ENCODE peak calls at places on chromosomes 11 and 22, in nine cellular contexts. K is SK-N-SH; L is A673; X is GM23338; I is CD4-positive, alpha-beta memory T cell; G is heart left ventricle; O is lower lobe of right lung; Y is tibial artery; S is iPS DF 6.9. J is an unnamed sample. For H3K4me1, the result is how much of the 10 kb centered on the place peaks cover.

GRCh38 chr11:61966673-61967176 is 709 bp downstream of the FTH1 start:
- DNase-seq in K (peak), L (peak), X (peak), I (peak), G (no peak), O (no peak), Y (no peak), S (no peak), J (peak)

GRCh38 chr11:107665016-107665415 is 46.8 kb downstream of the SLN start:
- DNase-seq in K (no peak), L (peak), X (no peak), I (no peak), G (no peak), O (no peak), Y (no peak), S (no peak), J (no peak)

GRCh38 chr11:77396305-77396704 is 77.6 kb downstream of the PAK1 start:
- DNase-seq in K (no peak), L (no peak), X (no peak), I (no peak), G (no peak), O (no peak), Y (no peak), S (no peak), J (no peak)

GRCh38 chr11:81222491-81222890 is 1511.2 kb downstream of the FAM181B start:
- DNase-seq in K (no peak), L (no peak), X (peak), I (no peak), G (no peak), O (no peak), Y (no peak), S (no peak), J (peak)

GRCh38 chr11:127493330-127493729 is 492.8 kb upstream of the KIRREL3 start:
- DNase-seq in K (peak), L (peak), X (peak), I (no peak), G (no peak), O (no peak), Y (no peak), S (no peak), J (no peak)

GRCh38 chr22:44317163-44317455 is 4.4 kb upstream of the SHISAL1 start:
- DNase-seq in K (no peak), L (no peak), X (no peak), I (no peak), G (no peak), O (no peak), Y (no peak), S (no peak), J (no peak)

GRCh38 chr22:22045576-22046335 is 63.2 kb upstream of the TOP3B start:
- DNase-seq in K (no peak), L (no peak), X (no peak), I (no peak), G (no peak), O (no peak), Y (no peak), S (no peak), J (no peak)

GRCh38 chr11:12206529-12206928 is 96.1 kb downstream of the MICAL2 start:
- DNase-seq in K (no peak), L (no peak), X (no peak), I (no peak), G (no peak), O (no peak), Y (peak), S (no peak), J (no peak)

GRCh38 chr11:406796-407650 is 7.8 kb downstream of the SIGIRR start:
- DNase-seq in K (peak), L (peak), X (peak), I (peak), G (peak), O (peak), Y (peak), S (no peak), J (peak)

GRCh38 chr22:19730662-19731360 is 7.5 kb downstream of the GP1BB start:
- DNase-seq in K (peak), L (peak), X (peak), I (peak), G (peak), O (peak), Y (peak), S (no peak), J (peak)

GRCh38 chr22:40594924-40595323 is 41.6 kb downstream of the MRTFA start:
- DNase-seq in K (no peak), L (no peak), X (no peak), I (no peak), G (no peak), O (peak), Y (no peak), S (no peak), J (no peak)

GRCh38 chr11:2693851-2694261 is 5.9 kb downstream of the KCNQ1OT1 start:
- DNase-seq in K (no peak), L (no peak), X (peak), I (no peak), G (no peak), O (no peak), Y (peak), S (no peak), J (no peak)

GRCh38 chr11:19766206-19766605 is 53.6 kb downstream of the NAV2 start:
- DNase-seq in K (no peak), L (no peak), X (no peak), I (no peak), G (no peak), O (no peak), Y (no peak), S (no peak), J (no peak)

GRCh38 chr11:99370557-99371200 is 349.9 kb downstream of the CNTN5 start:
- DNase-seq in K (no peak), L (peak), X (peak), I (no peak), G (peak), O (no peak), Y (no peak), S (no peak), J (no peak)

GRCh38 chr11:28659716-28660348 is 551.6 kb downstream of the METTL15 start:
- DNase-seq in K (no peak), L (no peak), X (no peak), I (no peak), G (no peak), O (no peak), Y (no peak), S (no peak), J (no peak)

GRCh38 chr22:46463435-46464227 is 73.8 kb downstream of the CELSR1 start:
- DNase-seq in K (no peak), L (no peak), X (no peak), I (no peak), G (no peak), O (peak), Y (no peak), S (no peak), J (no peak)

GRCh38 chr11:13487661-13488030 is 8.2 kb downstream of the PTH start:
- DNase-seq in K (no peak), L (no peak), X (peak), I (peak), G (no peak), O (no peak), Y (no peak), S (no peak), J (no peak)

GRCh38 chr11:66543263-66544107 is 2.4 kb downstream of the ZDHHC24 start:
- DNase-seq in K (peak), L (peak), X (peak), I (peak), G (no peak), O (peak), Y (no peak), S (no peak), J (peak)

GRCh38 chr22:35394011-35394312 is 6.0 kb upstream of the MCM5 start:
- DNase-seq in K (no peak), L (no peak), X (no peak), I (no peak), G (no peak), O (no peak), Y (no peak), S (no peak), J (no peak)

GRCh38 chr22:30564766-30565118 is 9.7 kb downstream of the GAL3ST1 start:
- DNase-seq in K (no peak), L (no peak), X (peak), I (no peak), G (no peak), O (no peak), Y (no peak), S (no peak), J (no peak)

DNA sequence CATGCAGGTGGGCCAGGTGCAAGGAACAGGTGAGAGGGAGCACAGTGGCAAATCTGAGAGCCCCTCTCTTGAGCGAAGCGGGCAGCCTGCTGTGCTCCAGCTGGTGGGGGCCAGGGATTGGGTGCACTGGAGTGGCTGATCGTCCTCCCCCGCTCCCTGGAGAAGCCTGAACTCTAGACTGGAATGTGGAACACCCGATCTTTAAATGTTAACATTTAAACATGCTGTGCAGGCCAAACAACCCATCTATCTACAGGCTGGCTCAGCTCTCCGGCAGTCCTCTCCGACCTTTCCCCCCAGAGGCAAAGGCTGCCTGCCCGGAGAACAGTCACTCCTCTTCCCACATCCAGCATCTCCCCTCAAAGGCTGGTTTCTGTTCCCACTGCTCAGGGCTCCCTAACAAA is 5.1 kb downstream of the MRGPRF start:
- DNase-seq in K (no peak), L (no peak), X (no peak), I (no peak), G (no peak), O (peak), Y (peak), S (no peak), J (no peak)
- H3K4me1 ChIP-seq in K (under half), L (under half), X (under half), I (under half), G (under half), O (under half), Y (half or more), S (under half), J (under half)

GRCh38 chr11:64758330-64759079 is 1.3 kb downstream of the PYGM start:
- DNase-seq in K (peak), L (no peak), X (no peak), I (no peak), G (peak), O (peak), Y (no peak), S (no peak), J (peak)

GRCh38 chr11:64755681-64756361 is 4.0 kb downstream of the PYGM start:
- DNase-seq in K (peak), L (no peak), X (no peak), I (no peak), G (peak), O (no peak), Y (peak), S (no peak), J (no peak)

GRCh38 chr11:64759131-64759721 is 548 bp downstream of the PYGM start:
- DNase-seq in K (peak), L (no peak), X (no peak), I (no peak), G (peak), O (no peak), Y (no peak), S (no peak), J (peak)

GRCh38 chr11:64759722-64760719 is at the start of gene PYGM:
- DNase-seq in K (peak), L (no peak), X (peak), I (no peak), G (peak), O (no peak), Y (peak), S (no peak), J (peak)

DNA sequence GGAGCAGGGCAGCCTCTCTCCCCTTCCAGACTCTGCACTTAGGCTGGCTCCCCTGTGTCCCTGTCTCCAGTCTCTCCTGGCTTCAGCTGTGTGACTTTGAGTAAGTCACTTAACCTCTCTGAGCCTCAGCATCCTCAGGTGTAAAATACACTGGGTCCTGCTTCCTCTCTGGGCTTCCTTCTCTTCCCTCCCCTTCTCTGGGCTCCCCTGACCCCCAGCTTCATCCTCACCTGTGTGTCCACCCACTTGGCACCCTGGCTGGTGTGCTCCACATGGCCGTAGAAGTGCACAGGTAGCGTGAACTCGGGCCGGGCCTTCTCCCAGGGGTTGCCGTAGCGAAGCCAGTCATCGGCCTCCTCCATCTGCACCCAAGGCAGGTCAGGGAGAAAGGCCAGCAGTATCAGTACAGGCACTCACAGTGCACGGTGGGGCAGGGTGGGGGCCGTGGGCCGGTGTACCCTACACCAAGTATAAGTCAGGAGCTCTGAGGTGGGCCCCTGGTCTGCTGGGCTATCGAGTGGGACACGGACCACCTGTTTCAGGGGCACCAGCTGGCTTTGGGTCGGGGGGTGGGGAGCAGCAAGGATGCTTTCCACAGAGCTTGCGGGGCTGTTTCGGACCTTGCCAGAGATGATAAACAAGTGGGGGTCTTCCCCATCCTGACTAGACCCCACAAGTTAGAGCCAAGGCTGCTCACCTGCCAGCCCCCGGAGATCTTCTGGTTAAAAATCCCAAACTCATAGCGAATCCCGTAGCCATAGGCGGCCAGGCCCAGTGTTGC is 2.0 kb downstream of the PYGM start:
- DNase-seq in K (peak), L (no peak), X (no peak), I (no peak), G (peak), O (no peak), Y (peak), S (no peak), J (peak)
- H3K4me1 ChIP-seq in K (under half), L (under half), X (under half), I (under half), G (under half), O (under half), Y (under half), S (under half), J (under half)

GRCh38 chr22:17629646-17630045 is 1.1 kb upstream of the ATP6V1E1 start:
- DNase-seq in K (no peak), L (no peak), X (no peak), I (no peak), G (no peak), O (no peak), Y (no peak), S (no peak), J (no peak)
- H3K4me1 ChIP-seq in K (under half), L (under half), X (under half), I (under half), G (under half), O (under half), Y (under half), S (under half), J (under half)

GRCh38 chr11:73188301-73188700 is 29.8 kb upstream of the P2RY2 start:
- DNase-seq in K (no peak), L (no peak), X (no peak), I (no peak), G (peak), O (no peak), Y (peak), S (no peak), J (no peak)
- H3K4me1 ChIP-seq in K (under half), L (under half), X (under half), I (under half), G (under half), O (under half), Y (under half), S (under half), J (half or more)

GRCh38 chr11:35486446-35486845 is 39.0 kb downstream of the PAMR1 start:
- DNase-seq in K (no peak), L (no peak), X (no peak), I (no peak), G (no peak), O (no peak), Y (no peak), S (no peak), J (no peak)
- H3K4me1 ChIP-seq in K (under half), L (under half), X (under half), I (under half), G (under half), O (under half), Y (under half), S (under half), J (under half)

GRCh38 chr22:26581769-26582168 is 8.2 kb downstream of the TPST2 start:
- DNase-seq in K (no peak), L (no peak), X (no peak), I (no peak), G (no peak), O (no peak), Y (no peak), S (no peak), J (no peak)
- H3K4me1 ChIP-seq in K (under half), L (under half), X (half or more), I (half or more), G (under half), O (under half), Y (under half), S (under half), J (under half)

J was measured in left lung.